ENCODE peak calls at places on chromosome 21, in nine cellular contexts. One of them, this sample, is unnamed.

GRCh38 chr21:20739421-20739820 is 258.8 kb upstream of the NCAM2 start:
- DNase-seq in IMR-90: no peak
- DNase-seq in AG09319: no peak
- DNase-seq in fibroblast of mammary gland: no peak
- DNase-seq in tibial nerve: no peak
- DNase-seq in fibroblast of lung: no peak
- DNase-seq in kidney epithelial cell: no peak
- DNase-seq in CD4-positive, alpha-beta T cell: no peak
- DNase-seq in hepatocyte: no peak
- DNase-seq in this sample: no peak

GRCh38 chr21:8993943-8994639 is 1527.3 kb upstream of the TPTE start:
- DNase-seq in IMR-90: no peak
- DNase-seq in AG09319: no peak
- DNase-seq in fibroblast of mammary gland: no peak
- DNase-seq in tibial nerve: no peak
- DNase-seq in fibroblast of lung: no peak
- DNase-seq in kidney epithelial cell: no peak
- DNase-seq in CD4-positive, alpha-beta T cell: no peak
- DNase-seq in hepatocyte: no peak
- DNase-seq in this sample: no peak

GRCh38 chr21:32733356-32733755 is 5.5 kb upstream of the SYNJ1 start:
- DNase-seq in IMR-90: no peak
- DNase-seq in AG09319: no peak
- DNase-seq in fibroblast of mammary gland: no peak
- DNase-seq in tibial nerve: no peak
- DNase-seq in fibroblast of lung: no peak
- DNase-seq in kidney epithelial cell: no peak
- DNase-seq in CD4-positive, alpha-beta T cell: no peak
- DNase-seq in hepatocyte: no peak
- DNase-seq in this sample: no peak

GRCh38 chr21:43644609-43645008 is 14.7 kb downstream of the HSF2BP start:
- DNase-seq in IMR-90: peak
- DNase-seq in AG09319: no peak
- DNase-seq in fibroblast of mammary gland: peak
- DNase-seq in tibial nerve: no peak
- DNase-seq in fibroblast of lung: peak
- DNase-seq in kidney epithelial cell: no peak
- DNase-seq in CD4-positive, alpha-beta T cell: no peak
- DNase-seq in hepatocyte: no peak
- DNase-seq in this sample: no peak

GRCh38 chr21:38780879-38781278 is 24.9 kb upstream of the ETS2 start:
- DNase-seq in IMR-90: no peak
- DNase-seq in AG09319: no peak
- DNase-seq in fibroblast of mammary gland: no peak
- DNase-seq in tibial nerve: no peak
- DNase-seq in fibroblast of lung: no peak
- DNase-seq in kidney epithelial cell: no peak
- DNase-seq in CD4-positive, alpha-beta T cell: no peak
- DNase-seq in hepatocyte: no peak
- DNase-seq in this sample: no peak

GRCh38 chr21:39660191-39660590 is 47.5 kb downstream of the B3GALT5 start:
- DNase-seq in IMR-90: peak
- DNase-seq in AG09319: no peak
- DNase-seq in fibroblast of mammary gland: peak
- DNase-seq in tibial nerve: no peak
- DNase-seq in fibroblast of lung: peak
- DNase-seq in kidney epithelial cell: no peak
- DNase-seq in CD4-positive, alpha-beta T cell: no peak
- DNase-seq in hepatocyte: peak
- DNase-seq in this sample: no peak

GRCh38 chr21:31117046-31117916 is 79.0 kb upstream of the KRTAP19-8 start:
- DNase-seq in IMR-90: peak
- DNase-seq in AG09319: no peak
- DNase-seq in fibroblast of mammary gland: peak
- DNase-seq in tibial nerve: no peak
- DNase-seq in fibroblast of lung: peak
- DNase-seq in kidney epithelial cell: peak
- DNase-seq in CD4-positive, alpha-beta T cell: no peak
- DNase-seq in hepatocyte: peak
- DNase-seq in this sample: peak

GRCh38 chr21:25862112-25862511 is 127.3 kb downstream of the GABPA start:
- DNase-seq in IMR-90: no peak
- DNase-seq in AG09319: no peak
- DNase-seq in fibroblast of mammary gland: no peak
- DNase-seq in tibial nerve: no peak
- DNase-seq in fibroblast of lung: no peak
- DNase-seq in kidney epithelial cell: no peak
- DNase-seq in CD4-positive, alpha-beta T cell: no peak
- DNase-seq in hepatocyte: no peak
- DNase-seq in this sample: no peak

GRCh38 chr21:31698461-31698860 is 33.5 kb downstream of the SCAF4 start:
- DNase-seq in IMR-90: no peak
- DNase-seq in AG09319: no peak
- DNase-seq in fibroblast of mammary gland: no peak
- DNase-seq in tibial nerve: no peak
- DNase-seq in fibroblast of lung: no peak
- DNase-seq in kidney epithelial cell: no peak
- DNase-seq in CD4-positive, alpha-beta T cell: no peak
- DNase-seq in hepatocyte: no peak
- DNase-seq in this sample: no peak

GRCh38 chr21:17636711-17637110 is 24.0 kb upstream of the BTG3 start:
- DNase-seq in IMR-90: no peak
- DNase-seq in AG09319: no peak
- DNase-seq in fibroblast of mammary gland: peak
- DNase-seq in tibial nerve: no peak
- DNase-seq in fibroblast of lung: no peak
- DNase-seq in kidney epithelial cell: no peak
- DNase-seq in CD4-positive, alpha-beta T cell: no peak
- DNase-seq in hepatocyte: no peak
- DNase-seq in this sample: no peak

GRCh38 chr21:31476551-31477120 is 132.6 kb upstream of the TIAM1 start:
- DNase-seq in IMR-90: no peak
- DNase-seq in AG09319: no peak
- DNase-seq in fibroblast of mammary gland: peak
- DNase-seq in tibial nerve: no peak
- DNase-seq in fibroblast of lung: no peak
- DNase-seq in kidney epithelial cell: no peak
- DNase-seq in CD4-positive, alpha-beta T cell: no peak
- DNase-seq in hepatocyte: no peak
- DNase-seq in this sample: no peak

DNA sequence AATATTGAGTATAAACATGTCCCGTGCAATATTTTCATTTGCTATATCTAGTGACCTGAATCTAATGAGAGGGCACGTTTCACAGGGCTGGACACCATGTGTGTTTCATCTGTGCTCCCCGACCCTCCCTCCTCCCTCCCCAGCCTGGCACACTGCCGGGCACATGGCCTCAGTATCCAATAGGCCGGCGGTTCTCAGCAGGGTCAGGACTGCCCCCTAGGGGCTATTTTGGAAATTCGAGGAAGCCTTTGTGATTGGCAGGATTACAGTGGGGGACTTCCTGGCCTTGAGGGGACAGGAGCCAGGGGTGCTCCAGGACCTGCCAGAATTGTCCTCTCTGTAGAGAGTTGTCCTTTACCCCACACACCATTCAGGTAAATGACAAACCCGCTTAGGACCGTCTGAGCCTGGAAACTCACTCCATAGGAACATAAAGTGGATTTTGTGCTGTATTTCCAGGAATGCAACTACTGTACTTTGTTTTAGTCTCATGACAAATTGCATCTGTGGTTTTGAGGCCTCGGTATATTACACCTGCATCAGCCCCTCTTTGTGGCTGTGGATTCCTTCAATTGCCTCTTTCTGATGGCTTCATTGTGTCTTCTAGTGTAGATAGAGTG is 109.5 kb upstream of the SIM2 start:
- DNase-seq in IMR-90: peak
- DNase-seq in AG09319: peak
- DNase-seq in fibroblast of mammary gland: peak
- DNase-seq in tibial nerve: no peak
- DNase-seq in fibroblast of lung: peak
- DNase-seq in kidney epithelial cell: no peak
- DNase-seq in CD4-positive, alpha-beta T cell: no peak
- DNase-seq in hepatocyte: peak
- DNase-seq in this sample: no peak
- TF ChIP-seq CTCF in IMR-90: peak
- TF ChIP-seq CTCF in AG09319: peak
- TF ChIP-seq CTCF in fibroblast of mammary gland: peak
- TF ChIP-seq CTCF in tibial nerve: peak
- TF ChIP-seq CTCF in fibroblast of lung: peak
- TF ChIP-seq CTCF in kidney epithelial cell: peak
- TF ChIP-seq CTCF in CD4-positive, alpha-beta T cell: no peak
- TF ChIP-seq CTCF in hepatocyte: peak
- TF ChIP-seq CTCF in this sample: peak

GRCh38 chr21:45737485-45738166 is 94.1 kb downstream of the PCBP3 start:
- DNase-seq in IMR-90: no peak
- DNase-seq in AG09319: no peak
- DNase-seq in fibroblast of mammary gland: no peak
- DNase-seq in tibial nerve: no peak
- DNase-seq in fibroblast of lung: no peak
- DNase-seq in kidney epithelial cell: no peak
- DNase-seq in CD4-positive, alpha-beta T cell: no peak
- DNase-seq in hepatocyte: no peak
- DNase-seq in this sample: no peak

GRCh38 chr21:45741691-45742090 is 98.2 kb downstream of the PCBP3 start:
- DNase-seq in IMR-90: peak
- DNase-seq in AG09319: no peak
- DNase-seq in fibroblast of mammary gland: no peak
- DNase-seq in tibial nerve: no peak
- DNase-seq in fibroblast of lung: no peak
- DNase-seq in kidney epithelial cell: no peak
- DNase-seq in CD4-positive, alpha-beta T cell: no peak
- DNase-seq in hepatocyte: no peak
- DNase-seq in this sample: no peak

GRCh38 chr21:45740088-45740440 is 96.5 kb downstream of the PCBP3 start:
- DNase-seq in IMR-90: no peak
- DNase-seq in AG09319: no peak
- DNase-seq in fibroblast of mammary gland: no peak
- DNase-seq in tibial nerve: no peak
- DNase-seq in fibroblast of lung: no peak
- DNase-seq in kidney epithelial cell: no peak
- DNase-seq in CD4-positive, alpha-beta T cell: no peak
- DNase-seq in hepatocyte: no peak
- DNase-seq in this sample: no peak

GRCh38 chr21:45739218-45740087 is 95.9 kb downstream of the PCBP3 start:
- DNase-seq in IMR-90: no peak
- DNase-seq in AG09319: no peak
- DNase-seq in fibroblast of mammary gland: no peak
- DNase-seq in tibial nerve: no peak
- DNase-seq in fibroblast of lung: no peak
- DNase-seq in kidney epithelial cell: no peak
- DNase-seq in CD4-positive, alpha-beta T cell: no peak
- DNase-seq in hepatocyte: no peak
- DNase-seq in this sample: no peak

GRCh38 chr21:45740491-45741357 is 97.2 kb downstream of the PCBP3 start:
- DNase-seq in IMR-90: no peak
- DNase-seq in AG09319: no peak
- DNase-seq in fibroblast of mammary gland: peak
- DNase-seq in tibial nerve: no peak
- DNase-seq in fibroblast of lung: peak
- DNase-seq in kidney epithelial cell: no peak
- DNase-seq in CD4-positive, alpha-beta T cell: no peak
- DNase-seq in hepatocyte: no peak
- DNase-seq in this sample: no peak
- TF ChIP-seq CTCF in IMR-90: no peak
- TF ChIP-seq CTCF in AG09319: no peak
- TF ChIP-seq CTCF in fibroblast of mammary gland: no peak
- TF ChIP-seq CTCF in tibial nerve: no peak
- TF ChIP-seq CTCF in fibroblast of lung: no peak
- TF ChIP-seq CTCF in kidney epithelial cell: no peak
- TF ChIP-seq CTCF in CD4-positive, alpha-beta T cell: no peak
- TF ChIP-seq CTCF in hepatocyte: no peak
- TF ChIP-seq CTCF in this sample: no peak

DNA sequence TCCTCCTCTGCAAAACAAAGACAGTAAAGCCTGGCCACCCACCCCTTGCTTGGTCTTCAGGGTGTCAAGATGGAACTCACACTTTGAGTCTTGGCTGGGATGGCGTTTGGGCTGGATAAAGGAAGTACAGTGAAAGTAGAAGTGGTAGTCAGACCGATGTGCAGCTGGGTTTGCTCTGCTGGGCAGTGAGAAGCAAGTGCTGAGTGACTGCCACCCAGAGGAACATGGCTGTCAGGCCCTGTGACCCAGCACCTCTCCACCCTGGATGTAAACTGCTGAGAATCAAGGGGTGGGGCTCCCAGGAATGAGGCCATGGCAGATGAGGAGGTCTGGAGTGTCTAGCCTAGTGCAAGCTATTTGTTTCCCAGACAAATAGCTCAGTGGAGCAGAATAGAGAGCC is 51.2 kb downstream of the POFUT2 start:
- DNase-seq in IMR-90: no peak
- DNase-seq in AG09319: no peak
- DNase-seq in fibroblast of mammary gland: no peak
- DNase-seq in tibial nerve: no peak
- DNase-seq in fibroblast of lung: no peak
- DNase-seq in kidney epithelial cell: no peak
- DNase-seq in CD4-positive, alpha-beta T cell: no peak
- DNase-seq in hepatocyte: no peak
- DNase-seq in this sample: no peak
- TF ChIP-seq CTCF in IMR-90: no peak
- TF ChIP-seq CTCF in AG09319: no peak
- TF ChIP-seq CTCF in fibroblast of mammary gland: no peak
- TF ChIP-seq CTCF in tibial nerve: no peak
- TF ChIP-seq CTCF in fibroblast of lung: no peak
- TF ChIP-seq CTCF in kidney epithelial cell: no peak
- TF ChIP-seq CTCF in CD4-positive, alpha-beta T cell: no peak
- TF ChIP-seq CTCF in hepatocyte: no peak
- TF ChIP-seq CTCF in this sample: no peak

GRCh38 chr21:27365394-27365793 is 398.5 kb upstream of the ADAMTS5 start:
- DNase-seq in IMR-90: peak
- DNase-seq in AG09319: no peak
- DNase-seq in fibroblast of mammary gland: peak
- DNase-seq in tibial nerve: no peak
- DNase-seq in fibroblast of lung: no peak
- DNase-seq in kidney epithelial cell: no peak
- DNase-seq in CD4-positive, alpha-beta T cell: no peak
- DNase-seq in hepatocyte: no peak
- DNase-seq in this sample: no peak

GRCh38 chr21:27363719-27364479 is 397.0 kb upstream of the ADAMTS5 start:
- DNase-seq in IMR-90: peak
- DNase-seq in AG09319: peak
- DNase-seq in fibroblast of mammary gland: no peak
- DNase-seq in tibial nerve: no peak
- DNase-seq in fibroblast of lung: no peak
- DNase-seq in kidney epithelial cell: no peak
- DNase-seq in CD4-positive, alpha-beta T cell: no peak
- DNase-seq in hepatocyte: no peak
- DNase-seq in this sample: no peak

GRCh38 chr21:27366846-27367245 is 400.0 kb upstream of the ADAMTS5 start:
- DNase-seq in IMR-90: peak
- DNase-seq in AG09319: no peak
- DNase-seq in fibroblast of mammary gland: no peak
- DNase-seq in tibial nerve: no peak
- DNase-seq in fibroblast of lung: no peak
- DNase-seq in kidney epithelial cell: no peak
- DNase-seq in CD4-positive, alpha-beta T cell: no peak
- DNase-seq in hepatocyte: peak
- DNase-seq in this sample: no peak

GRCh38 chr21:27359141-27359540 is 392.3 kb upstream of the ADAMTS5 start:
- DNase-seq in IMR-90: peak
- DNase-seq in AG09319: peak
- DNase-seq in fibroblast of mammary gland: peak
- DNase-seq in tibial nerve: no peak
- DNase-seq in fibroblast of lung: peak
- DNase-seq in kidney epithelial cell: no peak
- DNase-seq in CD4-positive, alpha-beta T cell: no peak
- DNase-seq in hepatocyte: no peak
- DNase-seq in this sample: no peak

GRCh38 chr21:27362249-27362648 is 395.4 kb upstream of the ADAMTS5 start:
- DNase-seq in IMR-90: no peak
- DNase-seq in AG09319: no peak
- DNase-seq in fibroblast of mammary gland: no peak
- DNase-seq in tibial nerve: no peak
- DNase-seq in fibroblast of lung: peak
- DNase-seq in kidney epithelial cell: no peak
- DNase-seq in CD4-positive, alpha-beta T cell: no peak
- DNase-seq in hepatocyte: no peak
- DNase-seq in this sample: no peak
- TF ChIP-seq CTCF in IMR-90: peak
- TF ChIP-seq CTCF in AG09319: no peak
- TF ChIP-seq CTCF in fibroblast of mammary gland: peak
- TF ChIP-seq CTCF in tibial nerve: no peak
- TF ChIP-seq CTCF in fibroblast of lung: peak
- TF ChIP-seq CTCF in kidney epithelial cell: no peak
- TF ChIP-seq CTCF in CD4-positive, alpha-beta T cell: no peak
- TF ChIP-seq CTCF in hepatocyte: no peak
- TF ChIP-seq CTCF in this sample: no peak